ENCODE peak calls at places on chromosomes 5 and 9, in seven cellular contexts. One of them, this sample, is unnamed.

GRCh38 chr5:111063709-111064322 is 7.7 kb upstream of the TSLP start:
- DNase-seq in adipocyte: no peak
- DNase-seq in epithelial cell of esophagus: peak
- DNase-seq in fibroblast of pulmonary artery: no peak
- DNase-seq in left lung: no peak
- DNase-seq in tibial artery: no peak
- DNase-seq in sigmoid colon: no peak
- DNase-seq in this sample: no peak

GRCh38 chr5:10705736-10706135 is 55.3 kb downstream of the DAP start:
- DNase-seq in adipocyte: no peak
- DNase-seq in epithelial cell of esophagus: peak
- DNase-seq in fibroblast of pulmonary artery: no peak
- DNase-seq in left lung: no peak
- DNase-seq in tibial artery: no peak
- DNase-seq in sigmoid colon: no peak
- DNase-seq in this sample: no peak

GRCh38 chr9:116378873-116379272 is 225.3 kb downstream of the PAPPA start:
- DNase-seq in adipocyte: no peak
- DNase-seq in epithelial cell of esophagus: no peak
- DNase-seq in fibroblast of pulmonary artery: no peak
- DNase-seq in left lung: no peak
- DNase-seq in tibial artery: no peak
- DNase-seq in sigmoid colon: no peak
- DNase-seq in this sample: no peak

GRCh38 chr5:127785098-127785927 is 82.1 kb downstream of the CCDC192 start:
- DNase-seq in adipocyte: peak
- DNase-seq in epithelial cell of esophagus: peak
- DNase-seq in fibroblast of pulmonary artery: peak
- DNase-seq in left lung: no peak
- DNase-seq in tibial artery: no peak
- DNase-seq in sigmoid colon: no peak
- DNase-seq in this sample: no peak

GRCh38 chr5:151036556-151036955 is 16.2 kb downstream of the GPX3 start:
- DNase-seq in adipocyte: no peak
- DNase-seq in epithelial cell of esophagus: no peak
- DNase-seq in fibroblast of pulmonary artery: no peak
- DNase-seq in left lung: peak
- DNase-seq in tibial artery: no peak
- DNase-seq in sigmoid colon: no peak
- DNase-seq in this sample: no peak

GRCh38 chr5:134511796-134512660 is 13.4 kb upstream of the JADE2 start:
- DNase-seq in adipocyte: peak
- DNase-seq in epithelial cell of esophagus: peak
- DNase-seq in fibroblast of pulmonary artery: peak
- DNase-seq in left lung: no peak
- DNase-seq in tibial artery: peak
- DNase-seq in sigmoid colon: peak
- DNase-seq in this sample: peak

GRCh38 chr9:121975801-121976277 is 117.3 kb downstream of the TTLL11 start:
- DNase-seq in adipocyte: no peak
- DNase-seq in epithelial cell of esophagus: peak
- DNase-seq in fibroblast of pulmonary artery: no peak
- DNase-seq in left lung: no peak
- DNase-seq in tibial artery: no peak
- DNase-seq in sigmoid colon: no peak
- DNase-seq in this sample: no peak

GRCh38 chr9:79341561-79341960 is 230.2 kb upstream of the TLE4 start:
- DNase-seq in adipocyte: no peak
- DNase-seq in epithelial cell of esophagus: no peak
- DNase-seq in fibroblast of pulmonary artery: no peak
- DNase-seq in left lung: no peak
- DNase-seq in tibial artery: no peak
- DNase-seq in sigmoid colon: no peak
- DNase-seq in this sample: no peak

GRCh38 chr5:1291611-1292080 is 3.2 kb downstream of the TERT start:
- DNase-seq in adipocyte: no peak
- DNase-seq in epithelial cell of esophagus: no peak
- DNase-seq in fibroblast of pulmonary artery: no peak
- DNase-seq in left lung: no peak
- DNase-seq in tibial artery: no peak
- DNase-seq in sigmoid colon: peak
- DNase-seq in this sample: no peak

GRCh38 chr5:122653087-122654017 is 121.5 kb upstream of the SNX2 start:
- DNase-seq in adipocyte: peak
- DNase-seq in epithelial cell of esophagus: peak
- DNase-seq in fibroblast of pulmonary artery: peak
- DNase-seq in left lung: no peak
- DNase-seq in tibial artery: no peak
- DNase-seq in sigmoid colon: no peak
- DNase-seq in this sample: no peak

GRCh38 chr5:159098285-159099048 is 1.2 kb downstream of the EBF1 start:
- DNase-seq in adipocyte: peak
- DNase-seq in epithelial cell of esophagus: no peak
- DNase-seq in fibroblast of pulmonary artery: no peak
- DNase-seq in left lung: no peak
- DNase-seq in tibial artery: no peak
- DNase-seq in sigmoid colon: no peak
- DNase-seq in this sample: no peak

DNA sequence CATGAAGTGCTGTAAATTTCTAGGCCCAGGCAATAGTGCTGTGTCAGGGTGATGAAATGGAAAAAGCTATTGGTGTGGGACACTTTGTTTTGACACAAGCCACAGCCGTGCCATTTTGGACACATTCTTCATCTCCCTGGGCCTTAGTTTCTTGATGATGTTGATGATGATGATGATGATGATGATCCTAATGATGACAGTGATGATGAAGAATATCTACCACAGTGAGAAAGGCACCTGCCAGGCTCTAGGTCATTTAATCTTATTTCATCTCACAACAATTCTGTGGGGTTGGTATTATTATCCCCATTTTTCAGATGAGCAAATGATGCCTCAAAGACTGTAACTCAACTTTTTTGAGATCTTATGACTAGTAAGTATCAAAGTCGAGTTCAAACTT is 102.2 kb upstream of the STC2 start:
- DNase-seq in adipocyte: no peak
- DNase-seq in epithelial cell of esophagus: no peak
- DNase-seq in fibroblast of pulmonary artery: no peak
- DNase-seq in left lung: no peak
- DNase-seq in tibial artery: no peak
- DNase-seq in sigmoid colon: no peak
- DNase-seq in this sample: no peak
- H3K4me3 ChIP-seq in adipocyte: no peak
- H3K4me3 ChIP-seq in epithelial cell of esophagus: no peak
- H3K4me3 ChIP-seq in fibroblast of pulmonary artery: no peak
- H3K4me3 ChIP-seq in left lung: no peak
- H3K4me3 ChIP-seq in tibial artery: no peak
- H3K4me3 ChIP-seq in sigmoid colon: no peak
- H3K4me3 ChIP-seq in this sample: no peak

GRCh38 chr9:114504341-114505186 is 709 bp downstream of the WHRN start:
- DNase-seq in adipocyte: peak
- DNase-seq in epithelial cell of esophagus: peak
- DNase-seq in fibroblast of pulmonary artery: peak
- DNase-seq in left lung: peak
- DNase-seq in tibial artery: no peak
- DNase-seq in sigmoid colon: peak
- DNase-seq in this sample: peak

GRCh38 chr9:114503009-114503408 is 2.3 kb downstream of the WHRN start:
- DNase-seq in adipocyte: no peak
- DNase-seq in epithelial cell of esophagus: no peak
- DNase-seq in fibroblast of pulmonary artery: no peak
- DNase-seq in left lung: peak
- DNase-seq in tibial artery: no peak
- DNase-seq in sigmoid colon: no peak
- DNase-seq in this sample: no peak

GRCh38 chr9:114505187-114506081 is at the start of gene WHRN:
- DNase-seq in adipocyte: peak
- DNase-seq in epithelial cell of esophagus: peak
- DNase-seq in fibroblast of pulmonary artery: peak
- DNase-seq in left lung: peak
- DNase-seq in tibial artery: peak
- DNase-seq in sigmoid colon: peak
- DNase-seq in this sample: peak

GRCh38 chr9:114501786-114502682 is 3.2 kb downstream of the WHRN start:
- DNase-seq in adipocyte: peak
- DNase-seq in epithelial cell of esophagus: peak
- DNase-seq in fibroblast of pulmonary artery: no peak
- DNase-seq in left lung: no peak
- DNase-seq in tibial artery: no peak
- DNase-seq in sigmoid colon: no peak
- DNase-seq in this sample: no peak

GRCh38 chr9:114503522-114504340 is 1.5 kb downstream of the WHRN start:
- DNase-seq in adipocyte: no peak
- DNase-seq in epithelial cell of esophagus: no peak
- DNase-seq in fibroblast of pulmonary artery: no peak
- DNase-seq in left lung: no peak
- DNase-seq in tibial artery: no peak
- DNase-seq in sigmoid colon: no peak
- DNase-seq in this sample: no peak
- H3K4me3 ChIP-seq in adipocyte: peak
- H3K4me3 ChIP-seq in epithelial cell of esophagus: peak
- H3K4me3 ChIP-seq in fibroblast of pulmonary artery: no peak
- H3K4me3 ChIP-seq in left lung: peak
- H3K4me3 ChIP-seq in tibial artery: peak
- H3K4me3 ChIP-seq in sigmoid colon: peak
- H3K4me3 ChIP-seq in this sample: peak

GRCh38 chr9:93954436-93955355 is at the start of gene BARX1:
- DNase-seq in adipocyte: peak
- DNase-seq in epithelial cell of esophagus: no peak
- DNase-seq in fibroblast of pulmonary artery: no peak
- DNase-seq in left lung: no peak
- DNase-seq in tibial artery: no peak
- DNase-seq in sigmoid colon: peak
- DNase-seq in this sample: no peak

GRCh38 chr9:93951655-93952118 is 3.5 kb downstream of the BARX1 start:
- DNase-seq in adipocyte: no peak
- DNase-seq in epithelial cell of esophagus: no peak
- DNase-seq in fibroblast of pulmonary artery: no peak
- DNase-seq in left lung: no peak
- DNase-seq in tibial artery: no peak
- DNase-seq in sigmoid colon: peak
- DNase-seq in this sample: no peak

GRCh38 chr9:93952119-93952783 is 2.9 kb downstream of the BARX1 start:
- DNase-seq in adipocyte: no peak
- DNase-seq in epithelial cell of esophagus: no peak
- DNase-seq in fibroblast of pulmonary artery: no peak
- DNase-seq in left lung: no peak
- DNase-seq in tibial artery: no peak
- DNase-seq in sigmoid colon: peak
- DNase-seq in this sample: no peak

GRCh38 chr9:93953492-93954435 is 1.4 kb downstream of the BARX1 start:
- DNase-seq in adipocyte: peak
- DNase-seq in epithelial cell of esophagus: no peak
- DNase-seq in fibroblast of pulmonary artery: no peak
- DNase-seq in left lung: no peak
- DNase-seq in tibial artery: no peak
- DNase-seq in sigmoid colon: peak
- DNase-seq in this sample: no peak

GRCh38 chr9:93952784-93953491 is 2.2 kb downstream of the BARX1 start:
- DNase-seq in adipocyte: no peak
- DNase-seq in epithelial cell of esophagus: no peak
- DNase-seq in fibroblast of pulmonary artery: no peak
- DNase-seq in left lung: no peak
- DNase-seq in tibial artery: no peak
- DNase-seq in sigmoid colon: peak
- DNase-seq in this sample: no peak
- H3K4me3 ChIP-seq in adipocyte: no peak
- H3K4me3 ChIP-seq in epithelial cell of esophagus: no peak
- H3K4me3 ChIP-seq in fibroblast of pulmonary artery: no peak
- H3K4me3 ChIP-seq in left lung: no peak
- H3K4me3 ChIP-seq in tibial artery: no peak
- H3K4me3 ChIP-seq in sigmoid colon: no peak
- H3K4me3 ChIP-seq in this sample: peak

DNA sequence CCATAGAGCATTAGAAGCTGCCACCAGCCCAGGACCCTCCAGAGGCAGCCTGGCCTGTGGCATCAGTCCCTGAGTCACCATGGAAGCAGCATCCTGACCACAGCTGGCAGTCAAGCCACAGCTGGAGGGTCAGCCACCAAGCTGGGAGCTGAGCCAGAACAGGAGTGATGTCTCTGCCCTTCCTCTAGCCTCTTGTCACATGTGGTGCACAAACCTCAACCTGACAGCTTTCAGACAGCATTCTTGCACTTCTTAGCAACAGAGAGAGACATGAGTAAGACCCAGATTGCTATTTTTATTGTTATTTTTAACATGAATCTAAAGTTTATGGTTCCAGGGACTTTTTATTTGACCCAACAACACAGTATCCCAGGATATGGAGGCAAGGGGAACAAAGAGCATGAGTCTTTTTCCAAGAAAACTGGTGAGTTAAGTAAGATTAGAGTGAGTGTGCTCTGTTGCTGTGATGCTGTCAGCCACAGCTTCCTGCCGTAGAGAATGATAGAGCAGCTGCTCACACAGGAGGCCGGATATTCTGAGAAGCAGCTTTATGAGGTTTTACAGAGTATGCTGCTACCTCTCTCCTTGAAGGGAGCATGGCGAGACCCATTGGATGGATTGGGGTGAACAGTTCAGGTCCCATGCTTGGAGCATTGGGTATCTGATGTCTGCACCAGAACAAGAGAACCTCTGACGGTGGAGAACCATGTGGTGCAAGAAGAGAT is 13.0 kb upstream of the CYFIP2 start:
- DNase-seq in adipocyte: peak
- DNase-seq in epithelial cell of esophagus: no peak
- DNase-seq in fibroblast of pulmonary artery: peak
- DNase-seq in left lung: no peak
- DNase-seq in tibial artery: no peak
- DNase-seq in sigmoid colon: no peak
- DNase-seq in this sample: no peak
- H3K4me3 ChIP-seq in adipocyte: no peak
- H3K4me3 ChIP-seq in epithelial cell of esophagus: no peak
- H3K4me3 ChIP-seq in fibroblast of pulmonary artery: no peak
- H3K4me3 ChIP-seq in left lung: no peak
- H3K4me3 ChIP-seq in tibial artery: no peak
- H3K4me3 ChIP-seq in sigmoid colon: no peak
- H3K4me3 ChIP-seq in this sample: no peak

GRCh38 chr5:60820593-60821487 is 23.2 kb downstream of the ELOVL7 start:
- DNase-seq in adipocyte: no peak
- DNase-seq in epithelial cell of esophagus: no peak
- DNase-seq in fibroblast of pulmonary artery: no peak
- DNase-seq in left lung: no peak
- DNase-seq in tibial artery: no peak
- DNase-seq in sigmoid colon: no peak
- DNase-seq in this sample: no peak
- H3K4me3 ChIP-seq in adipocyte: no peak
- H3K4me3 ChIP-seq in epithelial cell of esophagus: no peak
- H3K4me3 ChIP-seq in fibroblast of pulmonary artery: no peak
- H3K4me3 ChIP-seq in left lung: no peak
- H3K4me3 ChIP-seq in tibial artery: no peak
- H3K4me3 ChIP-seq in sigmoid colon: no peak
- H3K4me3 ChIP-seq in this sample: no peak

This sample was measured in left ventricle myocardium inferior.